ENCODE peak calls at places on chromosome 9, in nine cellular contexts. K, A, F, T, V, H, M, E and S are unnamed samples.

GRCh38 chr9:68454579-68455334 is 85.9 kb downstream of the TMEM252 start:
- DNase-seq in K (no peak), A (no peak), F (no peak), T (no peak), V (no peak), H (no peak), M (no peak), E (no peak), S (no peak)

GRCh38 chr9:114516913-114517312 is 11.6 kb upstream of the WHRN start:
- DNase-seq in K (no peak), A (no peak), F (no peak), T (no peak), V (no peak), H (no peak), M (peak), E (peak), S (no peak)

GRCh38 chr9:127175319-127175715 is 52.9 kb upstream of the ANGPTL2 start:
- DNase-seq in K (no peak), A (no peak), F (no peak), T (no peak), V (peak), H (no peak), M (no peak), E (no peak), S (no peak)

GRCh38 chr9:110742741-110743371 is 74.3 kb downstream of the MUSK start:
- DNase-seq in K (no peak), A (no peak), F (no peak), T (no peak), V (no peak), H (no peak), M (no peak), E (peak), S (no peak)

GRCh38 chr9:28866951-28867350 is 1293.7 kb upstream of the C9orf72 start:
- DNase-seq in K (no peak), A (no peak), F (no peak), T (no peak), V (no peak), H (no peak), M (no peak), E (no peak), S (no peak)

GRCh38 chr9:89956331-89956730 is 351.5 kb downstream of the GADD45G start:
- DNase-seq in K (no peak), A (no peak), F (no peak), T (no peak), V (no peak), H (no peak), M (no peak), E (no peak), S (no peak)

GRCh38 chr9:77896269-77897245 is 135.1 kb downstream of the GNAQ start:
- DNase-seq in K (no peak), A (no peak), F (no peak), T (peak), V (no peak), H (no peak), M (no peak), E (no peak), S (no peak)

GRCh38 chr9:136614372-136614922 is 48.3 kb upstream of the EGFL7 start:
- DNase-seq in K (peak), A (no peak), F (peak), T (peak), V (no peak), H (no peak), M (no peak), E (peak), S (no peak)

GRCh38 chr9:127835930-127836586 is 18.4 kb downstream of the ENG start:
- DNase-seq in K (no peak), A (no peak), F (no peak), T (no peak), V (no peak), H (no peak), M (no peak), E (peak), S (peak)

GRCh38 chr9:99411068-99411467 is 189.0 kb downstream of the SEC61B start:
- DNase-seq in K (no peak), A (peak), F (no peak), T (no peak), V (no peak), H (no peak), M (peak), E (peak), S (no peak)

GRCh38 chr9:37554318-37554717 is 21.9 kb downstream of the FBXO10 start:
- DNase-seq in K (no peak), A (no peak), F (no peak), T (no peak), V (no peak), H (no peak), M (no peak), E (no peak), S (no peak)

GRCh38 chr9:91116711-91117110 is 245.0 kb downstream of the AUH start:
- DNase-seq in K (no peak), A (no peak), F (no peak), T (no peak), V (no peak), H (no peak), M (no peak), E (no peak), S (no peak)

GRCh38 chr9:91119147-91119546 is 242.6 kb downstream of the AUH start:
- DNase-seq in K (no peak), A (no peak), F (no peak), T (no peak), V (no peak), H (no peak), M (peak), E (peak), S (no peak)

GRCh38 chr9:91116226-91116625 is 245.5 kb downstream of the AUH start:
- DNase-seq in K (no peak), A (no peak), F (no peak), T (no peak), V (no peak), H (no peak), M (no peak), E (no peak), S (no peak)

GRCh38 chr9:91117959-91118651 is 243.6 kb downstream of the AUH start:
- DNase-seq in K (peak), A (no peak), F (peak), T (no peak), V (peak), H (peak), M (no peak), E (peak), S (peak)

GRCh38 chr9:91117474-91117891 is 244.2 kb downstream of the AUH start:
- DNase-seq in K (peak), A (no peak), F (no peak), T (no peak), V (no peak), H (no peak), M (no peak), E (no peak), S (peak)
- H3K4me3 ChIP-seq in K (no peak), A (no peak), F (peak), T (no peak), V (no peak), H (peak), M (no peak), E (no peak), S (peak)

DNA sequence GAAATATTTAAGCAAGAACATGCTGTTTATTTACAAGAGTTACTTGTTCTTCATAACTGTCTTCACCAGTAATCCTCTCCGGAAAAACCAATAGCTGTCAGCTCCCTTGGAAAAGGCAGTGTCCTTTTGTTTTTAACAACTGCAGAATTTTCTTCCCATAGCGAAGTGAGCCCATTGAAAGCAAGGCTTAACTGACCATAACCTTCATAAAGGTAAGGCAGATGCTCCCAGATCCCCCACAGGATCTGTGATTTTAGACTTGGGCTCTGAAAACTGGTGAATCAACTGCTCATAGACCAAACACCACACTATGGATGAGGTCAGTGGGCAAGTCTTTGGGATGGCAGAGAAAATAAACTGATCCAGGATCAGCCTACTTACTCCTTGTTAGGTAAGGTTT is 155.0 kb downstream of the GLIS3 start:
- DNase-seq in K (no peak), A (no peak), F (no peak), T (no peak), V (no peak), H (no peak), M (no peak), E (no peak), S (no peak)
- H3K27ac ChIP-seq in K (peak), A (no peak), F (peak), T (no peak), V (peak), H (no peak), M (peak), E (peak), S (no peak)

DNA sequence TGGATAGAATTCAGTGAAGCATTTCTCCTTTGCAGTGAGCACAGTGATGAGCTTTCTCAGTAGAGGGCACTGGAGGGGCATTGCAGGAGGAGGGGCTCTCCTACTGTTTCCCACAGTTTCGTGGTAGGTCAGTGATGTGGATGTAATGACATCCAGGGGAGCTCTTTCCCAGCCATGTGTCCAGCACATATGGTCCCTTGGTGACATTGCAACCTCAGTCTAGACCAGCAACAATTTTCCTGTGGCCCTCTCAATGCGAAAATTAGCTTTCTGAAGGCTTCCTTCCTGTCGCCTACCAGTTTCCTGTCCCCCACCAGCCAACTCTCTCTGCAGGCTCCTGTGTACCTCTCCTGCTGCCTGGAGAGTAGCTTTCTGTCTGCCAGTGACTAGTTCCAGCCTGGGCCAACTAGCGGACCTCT is 6.9 kb upstream of the PDCL start:
- DNase-seq in K (no peak), A (no peak), F (no peak), T (peak), V (no peak), H (no peak), M (no peak), E (no peak), S (no peak)
- H3K4me3 ChIP-seq in K (no peak), A (no peak), F (no peak), T (no peak), V (no peak), H (no peak), M (no peak), E (no peak), S (no peak)

GRCh38 chr9:18228101-18228500 is 245.9 kb upstream of the ADAMTSL1 start:
- DNase-seq in K (no peak), A (no peak), F (no peak), T (no peak), V (no peak), H (no peak), M (no peak), E (no peak), S (no peak)

GRCh38 chr9:18233311-18233710 is 240.6 kb upstream of the ADAMTSL1 start:
- DNase-seq in K (no peak), A (no peak), F (no peak), T (no peak), V (no peak), H (no peak), M (no peak), E (no peak), S (no peak)

GRCh38 chr9:18235181-18235908 is 238.6 kb upstream of the ADAMTSL1 start:
- DNase-seq in K (no peak), A (no peak), F (no peak), T (no peak), V (no peak), H (no peak), M (no peak), E (no peak), S (no peak)

GRCh38 chr9:18233776-18234445 is 240.0 kb upstream of the ADAMTSL1 start:
- DNase-seq in K (no peak), A (no peak), F (no peak), T (no peak), V (no peak), H (no peak), M (no peak), E (no peak), S (no peak)

GRCh38 chr9:18229992-18230676 is 243.8 kb upstream of the ADAMTSL1 start:
- DNase-seq in K (no peak), A (no peak), F (no peak), T (no peak), V (no peak), H (no peak), M (no peak), E (no peak), S (no peak)
- H3K27ac ChIP-seq in K (no peak), A (no peak), F (no peak), T (no peak), V (no peak), H (no peak), M (no peak), E (no peak), S (no peak)

GRCh38 chr9:21684831-21685362 is 117.5 kb upstream of the MTAP start:
- DNase-seq in K (no peak), A (peak), F (no peak), T (no peak), V (peak), H (no peak), M (peak), E (peak), S (no peak)

GRCh38 chr9:21687351-21687750 is 115.1 kb upstream of the MTAP start:
- DNase-seq in K (no peak), A (no peak), F (no peak), T (no peak), V (no peak), H (no peak), M (no peak), E (no peak), S (no peak)

GRCh38 chr9:21684231-21684630 is 118.2 kb upstream of the MTAP start:
- DNase-seq in K (no peak), A (no peak), F (no peak), T (no peak), V (no peak), H (no peak), M (no peak), E (no peak), S (no peak)

GRCh38 chr9:21686738-21687137 is 115.7 kb upstream of the MTAP start:
- DNase-seq in K (no peak), A (no peak), F (no peak), T (no peak), V (no peak), H (no peak), M (no peak), E (no peak), S (no peak)

DNA sequence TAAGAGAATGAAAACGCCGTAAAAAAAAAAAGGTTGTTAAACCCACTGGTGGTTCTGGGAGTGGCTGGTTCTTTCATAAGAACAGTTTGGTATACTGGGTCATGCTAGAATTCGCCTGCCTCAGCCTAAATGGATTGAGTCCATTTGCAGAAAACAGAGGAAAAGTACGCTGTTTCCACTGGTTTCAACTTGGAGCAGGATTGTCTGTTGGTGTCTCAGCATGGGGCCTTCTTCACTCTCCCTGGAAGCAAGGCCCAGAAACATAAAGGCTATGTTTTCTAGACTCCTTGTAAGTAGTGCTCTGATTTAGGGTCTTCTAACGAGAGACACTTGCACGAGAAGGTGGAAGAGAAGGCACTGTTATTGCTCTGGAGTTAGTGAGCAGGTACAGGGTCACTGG is 116.9 kb upstream of the MTAP start:
- DNase-seq in K (no peak), A (no peak), F (no peak), T (no peak), V (no peak), H (no peak), M (no peak), E (no peak), S (no peak)
- H3K4me3 ChIP-seq in K (no peak), A (no peak), F (no peak), T (no peak), V (no peak), H (no peak), M (no peak), E (no peak), S (no peak)

GRCh38 chr9:121067655-121068054 is 7.1 kb upstream of the CNTRL start:
- DNase-seq in K (no peak), A (no peak), F (no peak), T (no peak), V (no peak), H (no peak), M (no peak), E (no peak), S (no peak)

GRCh38 chr9:121073038-121073437 is 1.7 kb upstream of the CNTRL start:
- DNase-seq in K (no peak), A (no peak), F (peak), T (no peak), V (peak), H (no peak), M (peak), E (peak), S (no peak)

GRCh38 chr9:121075251-121076036 is 689 bp downstream of the CNTRL start:
- DNase-seq in K (no peak), A (peak), F (no peak), T (no peak), V (no peak), H (no peak), M (no peak), E (no peak), S (no peak)

GRCh38 chr9:121074370-121075250 is at the start of gene CNTRL:
- DNase-seq in K (peak), A (peak), F (peak), T (peak), V (peak), H (peak), M (peak), E (peak), S (peak)

GRCh38 chr9:121071356-121071755 is 3.4 kb upstream of the CNTRL start:
- DNase-seq in K (no peak), A (no peak), F (no peak), T (no peak), V (no peak), H (no peak), M (no peak), E (no peak), S (no peak)
- H3K27ac ChIP-seq in K (peak), A (peak), F (peak), T (no peak), V (peak), H (no peak), M (peak), E (no peak), S (peak)